ENCODE peak calls at places on chromosomes 13 and 19, in five cellular contexts. U, L, W, E and F are unnamed samples.
A peak's percentile ranks its signal among the peaks of the same experiment; 100 is the strongest.

GRCh38 chr13:43005460-43006236 is 13.6 kb upstream of the EPSTI1 start:
- DNase-seq in L (no peak), U (no peak), E (no peak), W (no peak), F (peak; percentile 39)

GRCh38 chr13:103222683-103223082 is 156.5 kb upstream of the SLC10A2 start:
- DNase-seq in L (no peak), W (no peak), U (no peak), E (no peak), F (peak; percentile 97)

GRCh38 chr13:29702912-29703351 is 107.4 kb upstream of the SLC7A1 start:
- DNase-seq in E (no peak), W (no peak), L (peak; percentile 28), U (peak; percentile 97), F (peak; percentile 42)

GRCh38 chr13:46489586-46490023 is 63.4 kb upstream of the LRCH1 start:
- DNase-seq in U (no peak), L (no peak), W (no peak), E (no peak), F (peak; percentile 40)

GRCh38 chr13:25462301-25463125 is 90.7 kb downstream of the ATP8A2 start:
- DNase-seq in W (no peak), E (no peak), U (no peak), L (no peak), F (peak; percentile 44)

GRCh38 chr13:79459906-79460305 is 21.0 kb upstream of the NDFIP2 start:
- DNase-seq in W (no peak), E (no peak), L (no peak), U (no peak), F (peak; percentile 74)

GRCh38 chr19:30920238-30920637 is 429.0 kb downstream of the TSHZ3 start:
- DNase-seq in U (no peak), W (no peak), E (no peak), L (no peak), F (no peak)

GRCh38 chr19:45920458-45920857 is 5.9 kb upstream of the NANOS2 start:
- DNase-seq in U (no peak), W (no peak), L (no peak), E (no peak), F (no peak)

GRCh38 chr19:805600-806550 is 8.6 kb downstream of the PTBP1 start:
- DNase-seq in U (no peak), L (no peak), W (no peak), E (no peak), F (no peak)

GRCh38 chr19:18833849-18834643 is 2.3 kb downstream of the UPF1 start:
- DNase-seq in L (no peak), E (no peak), W (no peak), U (peak; percentile 21), F (no peak)
- H3K36me3 ChIP-seq in L (peaks cover 9% of the 10 kb centered on the region), E (peaks cover 42% of the 10 kb centered on the region), W (peaks cover 38% of the 10 kb centered on the region), U (peaks cover 18% of the 10 kb centered on the region), F (peaks cover 2% of the 10 kb centered on the region)

GRCh38 chr19:38392707-38393308 is 4.3 kb downstream of the SPRED3 start:
- DNase-seq in E (no peak), L (no peak), U (peak; percentile 64), W (peak; percentile 34), F (peak; percentile 48)

GRCh38 chr19:38391911-38392464 is 3.5 kb downstream of the SPRED3 start:
- DNase-seq in W (no peak), U (no peak), E (no peak), L (no peak), F (no peak)

GRCh38 chr19:38399081-38399480 is 3.8 kb upstream of the FAM98C start:
- DNase-seq in E (no peak), L (no peak), U (no peak), W (no peak), F (no peak)

GRCh38 chr19:38394488-38394887 is 6.0 kb downstream of the SPRED3 start:
- DNase-seq in W (no peak), U (no peak), E (no peak), L (no peak), F (peak; percentile 49)

GRCh38 chr19:38395381-38396127 is 7.1 kb downstream of the SPRED3 start:
- DNase-seq in L (no peak), E (peak; percentile 38), W (no peak), U (no peak), F (no peak)
- H3K4me3 ChIP-seq in L (peak overlapping the region; percentile 17), E (peak overlapping the region; percentile 56), W (no peak overlapping the region), U (no peak overlapping the region), F (peak overlapping the region; percentile 24)

GRCh38 chr13:97215325-97215724 is 6.8 kb upstream of the MBNL2 start:
- DNase-seq in W (no peak), L (no peak), E (no peak), U (no peak), F (no peak)
- H3K27me3 ChIP-seq in W (no peaks in the 10 kb centered on the region), L (no peaks in the 10 kb centered on the region), E (no peaks in the 10 kb centered on the region), U (no peaks in the 10 kb centered on the region), F (no peaks in the 10 kb centered on the region)

GRCh38 chr13:37047032-37047431 is 12.5 kb downstream of the SUPT20H start:
- DNase-seq in W (no peak), L (no peak), U (no peak), E (no peak), F (no peak)
- H3K36me3 ChIP-seq in W (peaks cover 73% of the 10 kb centered on the region), L (peaks cover 43% of the 10 kb centered on the region), U (peaks cover 69% of the 10 kb centered on the region), E (peaks cover 44% of the 10 kb centered on the region), F (peaks cover 4% of the 10 kb centered on the region)

DNA sequence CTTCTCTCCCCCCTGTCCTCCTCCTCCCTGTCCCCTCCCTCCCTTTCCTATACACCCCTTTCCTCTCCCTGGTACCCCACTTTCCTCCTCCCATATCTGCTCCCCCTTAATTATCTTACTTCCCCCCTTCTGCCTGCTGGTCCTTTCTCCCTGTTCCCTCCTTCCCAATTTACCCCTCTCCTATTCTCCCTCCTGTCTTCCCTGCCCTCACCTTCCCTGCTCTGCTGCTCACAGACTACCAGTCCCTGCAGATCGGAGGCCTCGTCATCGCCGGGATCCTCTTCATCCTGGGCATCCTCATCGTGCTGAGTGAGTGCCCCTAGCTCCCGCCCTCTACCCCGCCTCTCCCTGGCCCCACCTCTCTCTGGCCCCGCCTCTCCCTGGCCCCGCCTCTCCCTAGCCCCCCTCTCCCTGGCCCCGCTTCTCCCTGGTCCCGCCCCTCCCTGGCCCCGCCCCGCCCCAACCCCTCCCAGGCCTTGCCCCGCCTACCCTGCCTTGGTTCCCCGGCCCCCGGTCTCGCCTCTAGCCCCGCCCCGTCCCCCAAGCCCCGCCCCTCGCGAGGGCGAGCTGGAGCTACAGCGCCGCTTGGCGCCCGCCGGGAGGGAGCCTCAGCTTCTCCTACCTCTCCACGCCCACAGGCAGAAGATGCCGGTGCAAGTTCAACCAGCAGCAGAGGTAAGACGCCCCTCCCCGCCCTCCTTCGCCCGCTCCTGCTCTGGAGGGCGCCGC is 2.0 kb upstream of the FXYD7 start:
- DNase-seq in E (peak; percentile 88), L (peak; percentile 92), U (peak; percentile 85), W (peak; percentile 97), F (peak; percentile 81)
- H3K4me3 ChIP-seq in E (peak overlapping the region; percentile 65), L (peak overlapping the region; percentile 69), U (no peak overlapping the region), W (peak overlapping the region; percentile 30), F (no peak overlapping the region)

GRCh38 chr13:112891477-112892401 is 77.3 kb upstream of the MCF2L start:
- DNase-seq in E (no peak), L (no peak), W (peak; percentile 40), U (no peak), F (no peak)

GRCh38 chr13:112888238-112889111 is 80.5 kb upstream of the MCF2L start:
- DNase-seq in L (no peak), W (no peak), U (no peak), E (no peak), F (no peak)

GRCh38 chr13:112887557-112887991 is 81.4 kb upstream of the MCF2L start:
- DNase-seq in L (no peak), W (no peak), U (no peak), E (no peak), F (no peak)

GRCh38 chr13:112890316-112891131 is 78.5 kb upstream of the MCF2L start:
- DNase-seq in U (no peak), E (no peak), L (no peak), W (no peak), F (no peak)

GRCh38 chr13:112889351-112890290 is 79.4 kb upstream of the MCF2L start:
- DNase-seq in E (no peak), U (no peak), W (no peak), L (no peak), F (no peak)
- H3K27me3 ChIP-seq in E (peaks cover under 1% of the 10 kb centered on the region), U (no peaks in the 10 kb centered on the region), W (peaks cover 26% of the 10 kb centered on the region), L (peaks cover 41% of the 10 kb centered on the region), F (peaks cover 8% of the 10 kb centered on the region)